ENCODE peak calls at places on chromosome 3, in four cellular contexts. One of them, this sample, is unnamed.

GRCh38 chr3:122515020-122515468 is 305 bp upstream of the KPNA1 start:
- DNase-seq in heart left ventricle: no peak
- DNase-seq in transverse colon: no peak
- DNase-seq in uterus: no peak
- DNase-seq in this sample: no peak

GRCh38 chr3:138950006-138950644 is 3.1 kb downstream of the FOXL2NB start:
- DNase-seq in transverse colon: no peak
- DNase-seq in heart left ventricle: no peak
- DNase-seq in uterus: no peak
- DNase-seq in this sample: no peak

GRCh38 chr3:32157600-32158264 is 51.3 kb downstream of the GPD1L start:
- DNase-seq in heart left ventricle: peak; percentile 34
- DNase-seq in transverse colon: no peak
- DNase-seq in uterus: no peak
- DNase-seq in this sample: no peak

GRCh38 chr3:115525726-115526125 is 97.6 kb upstream of the GAP43 start:
- DNase-seq in transverse colon: no peak
- DNase-seq in heart left ventricle: no peak
- DNase-seq in uterus: no peak
- DNase-seq in this sample: no peak

GRCh38 chr3:47605646-47606045 is 27.0 kb upstream of the CSPG5 start:
- DNase-seq in uterus: no peak
- DNase-seq in transverse colon: no peak
- DNase-seq in heart left ventricle: no peak
- DNase-seq in this sample: no peak

GRCh38 chr3:51802091-51802720 is 23.2 kb upstream of the IQCF6 start:
- DNase-seq in heart left ventricle: no peak
- DNase-seq in uterus: no peak
- DNase-seq in transverse colon: no peak
- DNase-seq in this sample: no peak

GRCh38 chr3:29314727-29315088 is 33.8 kb downstream of the RBMS3 start:
- DNase-seq in transverse colon: no peak
- DNase-seq in heart left ventricle: no peak
- DNase-seq in uterus: no peak
- DNase-seq in this sample: no peak

GRCh38 chr3:59192473-59192872 is 142.6 kb upstream of the CFAP20DC start:
- DNase-seq in heart left ventricle: no peak
- DNase-seq in transverse colon: no peak
- DNase-seq in uterus: no peak
- DNase-seq in this sample: peak; percentile 14

GRCh38 chr3:32963871-32964270 is 12.4 kb downstream of the CCR4 start:
- DNase-seq in transverse colon: no peak
- DNase-seq in heart left ventricle: no peak
- DNase-seq in uterus: no peak
- DNase-seq in this sample: no peak

GRCh38 chr3:194102436-194102835 is 33.5 kb upstream of the HES1 start:
- DNase-seq in transverse colon: no peak
- DNase-seq in heart left ventricle: no peak
- DNase-seq in uterus: no peak
- DNase-seq in this sample: no peak

GRCh38 chr3:107674371-107674770 is 151.6 kb downstream of the BBX start:
- DNase-seq in heart left ventricle: no peak
- DNase-seq in transverse colon: no peak
- DNase-seq in uterus: no peak
- DNase-seq in this sample: no peak

GRCh38 chr3:182794455-182794773 is 1.1 kb downstream of the ATP11B start:
- DNase-seq in heart left ventricle: no peak
- DNase-seq in transverse colon: no peak
- DNase-seq in uterus: no peak
- DNase-seq in this sample: no peak

GRCh38 chr3:45628746-45629145 is 34.2 kb downstream of the LIMD1 start:
- DNase-seq in uterus: no peak
- DNase-seq in heart left ventricle: no peak
- DNase-seq in transverse colon: no peak
- DNase-seq in this sample: no peak

GRCh38 chr3:72439321-72440183 is 408.7 kb downstream of the SHQ1 start:
- DNase-seq in transverse colon: no peak
- DNase-seq in heart left ventricle: no peak
- DNase-seq in uterus: no peak
- DNase-seq in this sample: no peak

GRCh38 chr3:99505646-99506269 is 132.6 kb upstream of the COL8A1 start:
- DNase-seq in heart left ventricle: peak; percentile 68
- DNase-seq in uterus: peak; percentile 55
- DNase-seq in transverse colon: peak; percentile 11
- DNase-seq in this sample: peak; percentile 33

GRCh38 chr3:118884748-118885206 is 149.9 kb downstream of the IGSF11 start:
- DNase-seq in uterus: no peak
- DNase-seq in transverse colon: peak; percentile 73
- DNase-seq in heart left ventricle: peak; percentile 67
- DNase-seq in this sample: peak; percentile 15

GRCh38 chr3:117921908-117922456 is 1112.7 kb downstream of the IGSF11 start:
- DNase-seq in uterus: no peak
- DNase-seq in transverse colon: no peak
- DNase-seq in heart left ventricle: no peak
- DNase-seq in this sample: no peak

GRCh38 chr3:59320080-59320479 is 270.3 kb upstream of the CFAP20DC start:
- DNase-seq in transverse colon: no peak
- DNase-seq in heart left ventricle: no peak
- DNase-seq in uterus: no peak
- DNase-seq in this sample: no peak

GRCh38 chr3:94416768-94417167 is 353.9 kb downstream of the NSUN3 start:
- DNase-seq in uterus: no peak
- DNase-seq in transverse colon: no peak
- DNase-seq in heart left ventricle: no peak
- DNase-seq in this sample: no peak

GRCh38 chr3:94417963-94418455 is 355.1 kb downstream of the NSUN3 start:
- DNase-seq in uterus: no peak
- DNase-seq in heart left ventricle: no peak
- DNase-seq in transverse colon: no peak
- DNase-seq in this sample: no peak

GRCh38 chr3:94412966-94413720 is 350.3 kb downstream of the NSUN3 start:
- DNase-seq in uterus: no peak
- DNase-seq in transverse colon: no peak
- DNase-seq in heart left ventricle: no peak
- DNase-seq in this sample: no peak

GRCh38 chr3:94413721-94414106 is 350.9 kb downstream of the NSUN3 start:
- DNase-seq in uterus: no peak
- DNase-seq in heart left ventricle: no peak
- DNase-seq in transverse colon: no peak
- DNase-seq in this sample: no peak

DNA sequence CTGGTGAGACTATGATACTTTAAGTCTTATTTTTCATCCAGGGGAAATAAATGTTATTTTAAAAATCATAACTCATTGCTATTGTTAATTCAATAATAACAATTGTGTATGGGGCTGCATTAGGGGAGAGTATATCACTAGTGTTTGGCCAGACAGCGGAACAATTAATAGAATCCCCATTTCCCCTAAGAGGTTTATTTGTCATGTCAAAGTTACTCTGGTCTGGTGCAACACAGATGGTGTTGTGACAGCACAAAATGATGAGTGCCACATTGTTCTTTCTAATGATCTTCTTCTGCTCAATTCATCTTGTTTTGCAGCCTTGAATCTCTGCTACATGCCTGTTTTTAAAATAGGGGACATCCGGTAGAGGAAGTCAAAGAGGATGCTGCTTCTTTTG is 351.6 kb downstream of the NSUN3 start:
- DNase-seq in transverse colon: no peak
- DNase-seq in uterus: no peak
- DNase-seq in heart left ventricle: no peak
- DNase-seq in this sample: no peak
- TF ChIP-seq POLR2A in transverse colon: no peak
- TF ChIP-seq POLR2A in uterus: no peak
- TF ChIP-seq POLR2A in heart left ventricle: no peak
- TF ChIP-seq POLR2A in this sample: no peak

GRCh38 chr3:127136024-127136600 is 56.8 kb upstream of the PRR23E start:
- DNase-seq in transverse colon: no peak
- DNase-seq in heart left ventricle: no peak
- DNase-seq in uterus: no peak
- DNase-seq in this sample: no peak
- TF ChIP-seq POLR2A in transverse colon: no peak
- TF ChIP-seq POLR2A in heart left ventricle: no peak
- TF ChIP-seq POLR2A in uterus: no peak
- TF ChIP-seq POLR2A in this sample: no peak

DNA sequence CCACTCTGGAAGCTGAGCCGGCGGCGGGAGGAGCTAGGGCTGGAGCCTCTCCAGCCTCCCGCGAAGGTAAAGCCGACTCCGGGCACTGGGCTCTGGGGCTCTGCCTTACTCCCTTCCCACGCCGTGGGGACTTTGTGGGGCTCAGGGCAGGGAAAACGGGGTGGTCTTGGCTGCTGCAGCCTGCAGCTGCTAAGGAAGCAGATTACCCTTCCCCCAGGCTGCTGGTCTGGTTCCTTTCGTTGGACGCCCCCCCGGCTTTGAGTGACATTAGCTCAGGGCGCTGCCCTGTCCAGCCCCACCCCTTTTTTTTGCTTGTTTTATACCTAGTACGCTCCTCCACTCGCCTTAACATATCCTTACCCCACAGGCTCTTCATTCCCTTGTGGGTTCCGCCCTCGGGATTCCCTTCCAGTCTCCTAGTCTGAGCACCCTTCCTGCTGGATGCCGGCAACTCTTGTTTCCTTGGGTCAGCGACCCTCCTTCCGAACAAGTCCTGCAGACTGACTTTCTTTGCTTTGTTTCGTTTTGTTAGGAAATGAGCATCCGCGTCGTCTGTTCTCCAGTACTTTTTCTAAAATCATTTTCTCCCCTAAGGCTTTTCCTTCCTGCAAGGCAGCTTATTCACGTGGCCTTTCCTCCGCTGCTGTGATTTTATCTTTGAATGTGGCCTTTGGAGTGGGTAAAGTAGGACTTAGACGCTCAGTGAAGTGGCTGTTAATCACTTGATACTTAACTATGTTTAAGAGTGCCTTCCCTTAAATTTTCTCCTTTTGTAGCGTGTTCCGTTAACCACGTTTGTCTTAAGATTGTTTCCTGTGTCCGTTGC is 606 bp downstream of the DNAJC13 start:
- DNase-seq in heart left ventricle: peak; percentile 59
- DNase-seq in transverse colon: peak; percentile 80
- DNase-seq in uterus: peak; percentile 43
- DNase-seq in this sample: peak; percentile 35
- TF ChIP-seq POLR2A in heart left ventricle: no peak
- TF ChIP-seq POLR2A in transverse colon: peak; percentile 53
- TF ChIP-seq POLR2A in uterus: no peak
- TF ChIP-seq POLR2A in this sample: peak; percentile 47

GRCh38 chr3:189714991-189715961 is 84.1 kb downstream of the TP63 start:
- DNase-seq in transverse colon: no peak
- DNase-seq in heart left ventricle: no peak
- DNase-seq in uterus: no peak
- DNase-seq in this sample: peak; percentile 33
- TF ChIP-seq POLR2A in transverse colon: no peak
- TF ChIP-seq POLR2A in heart left ventricle: no peak
- TF ChIP-seq POLR2A in uterus: no peak
- TF ChIP-seq POLR2A in this sample: no peak

GRCh38 chr3:132504375-132504921 is 87.1 kb downstream of the DNAJC13 start:
- DNase-seq in heart left ventricle: no peak
- DNase-seq in uterus: no peak
- DNase-seq in transverse colon: no peak
- DNase-seq in this sample: no peak
- TF ChIP-seq POLR2A in heart left ventricle: no peak
- TF ChIP-seq POLR2A in uterus: no peak
- TF ChIP-seq POLR2A in transverse colon: no peak
- TF ChIP-seq POLR2A in this sample: no peak

GRCh38 chr3:172582712-172583111 is 59.5 kb upstream of the TNFSF10 start:
- DNase-seq in uterus: no peak
- DNase-seq in transverse colon: no peak
- DNase-seq in heart left ventricle: no peak
- DNase-seq in this sample: no peak

GRCh38 chr3:172581757-172582166 is 58.5 kb upstream of the TNFSF10 start:
- DNase-seq in heart left ventricle: no peak
- DNase-seq in transverse colon: no peak
- DNase-seq in uterus: no peak
- DNase-seq in this sample: no peak

GRCh38 chr3:172586447-172586846 is 63.2 kb upstream of the TNFSF10 start:
- DNase-seq in uterus: no peak
- DNase-seq in heart left ventricle: no peak
- DNase-seq in transverse colon: no peak
- DNase-seq in this sample: no peak

GRCh38 chr3:172591171-172591605 is 68.0 kb upstream of the TNFSF10 start:
- DNase-seq in heart left ventricle: no peak
- DNase-seq in transverse colon: no peak
- DNase-seq in uterus: no peak
- DNase-seq in this sample: no peak

DNA sequence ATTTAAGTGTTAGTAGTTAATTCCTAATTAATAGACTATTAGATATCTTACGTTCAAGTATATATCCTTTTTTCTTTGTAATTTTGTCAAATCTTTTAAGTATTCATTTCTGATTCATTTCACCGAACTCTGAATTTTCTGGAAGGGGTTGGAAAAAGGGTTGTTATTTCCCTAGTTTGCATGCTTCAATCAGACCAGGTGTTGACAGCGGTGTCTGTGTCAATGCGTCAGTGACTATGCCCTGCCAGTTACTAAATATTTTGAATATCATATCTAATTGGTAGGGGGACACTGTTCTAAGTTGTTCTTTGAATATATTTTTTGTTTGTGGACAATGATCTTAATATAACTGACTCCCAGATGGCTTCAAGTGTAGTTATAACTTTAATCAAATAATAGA is 62.7 kb upstream of the TNFSF10 start:
- DNase-seq in uterus: no peak
- DNase-seq in heart left ventricle: no peak
- DNase-seq in transverse colon: no peak
- DNase-seq in this sample: no peak
- TF ChIP-seq POLR2A in uterus: no peak
- TF ChIP-seq POLR2A in heart left ventricle: no peak
- TF ChIP-seq POLR2A in transverse colon: no peak
- TF ChIP-seq POLR2A in this sample: no peak

DNA sequence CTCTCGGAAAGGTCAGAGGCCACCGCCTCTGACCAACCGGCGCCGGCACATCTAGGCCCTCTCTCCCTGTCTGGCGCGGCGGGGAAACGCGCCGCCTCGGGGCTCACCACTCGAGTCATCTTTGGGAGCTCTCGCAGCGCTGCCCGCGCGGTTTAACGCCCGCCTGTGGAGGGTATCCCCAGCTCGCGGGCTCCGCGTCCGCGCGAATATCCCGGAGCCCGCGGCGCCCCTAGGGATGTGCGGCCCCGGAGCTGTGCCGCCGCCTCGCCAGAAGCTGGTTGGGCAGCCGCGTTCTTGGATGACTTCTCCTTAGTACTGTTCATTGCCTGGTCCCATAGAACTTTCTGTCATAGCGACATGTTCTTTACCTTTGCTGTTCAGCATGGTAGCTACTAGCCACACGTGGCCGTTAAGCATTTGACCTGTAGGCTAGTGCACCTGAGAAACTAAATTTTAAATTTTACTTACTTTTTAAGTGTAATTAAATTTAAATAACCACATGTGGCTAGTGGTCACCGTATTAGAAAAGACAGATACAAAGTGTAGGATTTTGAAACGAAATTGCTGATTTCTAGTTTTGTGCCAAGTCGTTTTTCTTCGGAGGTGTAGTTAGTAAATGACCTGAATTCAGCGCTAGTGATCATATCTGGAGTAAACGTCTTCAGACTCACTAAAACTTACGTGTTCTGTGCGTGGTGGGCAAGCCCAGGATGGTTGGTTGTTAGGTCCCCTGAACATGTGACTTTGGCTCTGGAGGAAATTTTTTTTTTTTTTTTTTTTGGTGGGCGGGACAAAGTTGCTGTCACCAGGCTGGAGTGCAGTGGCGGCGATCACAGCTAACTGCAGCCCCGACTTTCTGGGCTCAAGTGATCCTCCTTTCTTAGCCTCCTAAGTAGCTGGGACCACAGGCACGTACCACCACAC is 835 bp downstream of the ARIH2 start:
- DNase-seq in transverse colon: peak; percentile 25
- DNase-seq in uterus: no peak
- DNase-seq in heart left ventricle: peak; percentile 41
- DNase-seq in this sample: peak; percentile 50
- TF ChIP-seq POLR2A in transverse colon: no peak
- TF ChIP-seq POLR2A in uterus: no peak
- TF ChIP-seq POLR2A in heart left ventricle: no peak
- TF ChIP-seq POLR2A in this sample: no peak

This sample was measured in H54.